ENCODE peak calls at places on chromosomes 16 and 17, in four cellular contexts. E, A, P and H are unnamed samples.

GRCh38 chr17:50151937-50152547 is 1.6 kb upstream of the PPP1R9B start:
- DNase-seq in E (peak; percentile 82), A (peak; percentile 81), P (peak; percentile 93), H (peak; percentile 91)

GRCh38 chr17:73795730-73796129 is 151.5 kb upstream of the SDK2 start:
- DNase-seq in A (no peak), E (no peak), P (no peak), H (no peak)

GRCh38 chr17:73646409-73647305 is 2.4 kb upstream of the SDK2 start:
- DNase-seq in P (no peak), E (no peak), A (no peak), H (no peak)

GRCh38 chr17:13415877-13416416 is 185.8 kb downstream of the HS3ST3A1 start:
- DNase-seq in E (no peak), A (no peak), P (no peak), H (peak; percentile 14)

GRCh38 chr17:28871056-28871579 is 16.3 kb downstream of the ERAL1 start:
- DNase-seq in E (no peak), A (peak; percentile 27), P (peak; percentile 84), H (no peak)

GRCh38 chr17:2776589-2777241 is 19.5 kb upstream of the RAP1GAP2 start:
- DNase-seq in E (no peak), A (no peak), P (no peak), H (no peak)

GRCh38 chr16:46629331-46629843 is 8.2 kb upstream of the SHCBP1 start:
- DNase-seq in E (no peak), P (no peak), A (peak; percentile 36), H (no peak)

GRCh38 chr17:50026046-50026675 is 29.7 kb upstream of the ITGA3 start:
- DNase-seq in E (no peak), A (no peak), P (no peak), H (no peak)

GRCh38 chr17:15380447-15380846 is 39.0 kb upstream of the TEKT3 start:
- DNase-seq in E (no peak), P (no peak), A (no peak), H (no peak)

GRCh38 chr17:75927286-75927922 is 13.4 kb downstream of the FBF1 start:
- DNase-seq in E (no peak), A (no peak), P (no peak), H (peak; percentile 77)

GRCh38 chr17:30716461-30717289 is 107.8 kb downstream of the CRLF3 start:
- DNase-seq in A (no peak), P (peak; percentile 65), E (no peak), H (no peak)

GRCh38 chr16:24430937-24431760 is 108.2 kb upstream of the RBBP6 start:
- DNase-seq in E (no peak), P (no peak), A (no peak), H (no peak)

GRCh38 chr17:42016411-42016831 is 818 bp downstream of the DNAJC7 start:
- DNase-seq in A (peak; percentile 37), P (peak; percentile 70), E (no peak), H (no peak)

GRCh38 chr17:28950752-28951427 is 428 bp downstream of the PHF12 start:
- DNase-seq in P (no peak), A (no peak), E (no peak), H (peak; percentile 15)

GRCh38 chr17:12768267-12768666 is 21.0 kb upstream of the ARHGAP44 start:
- DNase-seq in A (no peak), E (no peak), P (no peak), H (no peak)

GRCh38 chr17:68576811-68577551 is 24.2 kb downstream of the FAM20A start:
- DNase-seq in A (no peak), E (no peak), P (no peak), H (no peak)

GRCh38 chr17:10059684-10060211 is 138.7 kb downstream of the GAS7 start:
- DNase-seq in P (no peak), A (no peak), E (no peak), H (no peak)

GRCh38 chr17:28346746-28347246 is 10.5 kb downstream of the POLDIP2 start:
- DNase-seq in E (no peak), P (no peak), A (peak; percentile 90), H (no peak)

GRCh38 chr17:39181303-39181702 is 15.3 kb upstream of the ARL5C start:
- DNase-seq in P (no peak), E (no peak), A (no peak), H (no peak)

GRCh38 chr17:29151567-29151966 is 28.6 kb downstream of the MYO18A start:
- DNase-seq in E (no peak), P (no peak), A (no peak), H (no peak)

GRCh38 chr16:69600202-69600601 is 34.4 kb downstream of the NFAT5 start:
- DNase-seq in A (no peak), E (no peak), P (no peak), H (no peak)

GRCh38 chr17:18950944-18951905 is 740 bp upstream of the SLC5A10 start:
- DNase-seq in A (no peak), E (no peak), P (peak; percentile 39), H (no peak)

GRCh38 chr16:3140603-3141427 is 6.0 kb downstream of the ZNF213 start:
- DNase-seq in E (peak; percentile 83), P (no peak), A (no peak), H (no peak)

GRCh38 chr17:40179923-40180659 is 2.8 kb downstream of the RAPGEFL1 start:
- DNase-seq in A (no peak), E (no peak), P (no peak), H (no peak)

GRCh38 chr16:11401161-11402050 is 56.1 kb downstream of the RMI2 start:
- DNase-seq in P (peak; percentile 69), E (peak; percentile 85), A (no peak), H (no peak)

GRCh38 chr17:42553866-42554249 is 1.1 kb downstream of the HSD17B1 start:
- DNase-seq in A (no peak), P (peak; percentile 84), E (peak; percentile 81), H (no peak)

GRCh38 chr16:30748634-30749445 is 615 bp downstream of the PHKG2 start:
- DNase-seq in A (peak; percentile 21), P (peak; percentile 89), E (peak; percentile 87), H (no peak)

GRCh38 chr17:35086931-35087573 is 23.5 kb upstream of the RFFL start:
- DNase-seq in P (no peak), E (no peak), A (no peak), H (no peak)

DNA sequence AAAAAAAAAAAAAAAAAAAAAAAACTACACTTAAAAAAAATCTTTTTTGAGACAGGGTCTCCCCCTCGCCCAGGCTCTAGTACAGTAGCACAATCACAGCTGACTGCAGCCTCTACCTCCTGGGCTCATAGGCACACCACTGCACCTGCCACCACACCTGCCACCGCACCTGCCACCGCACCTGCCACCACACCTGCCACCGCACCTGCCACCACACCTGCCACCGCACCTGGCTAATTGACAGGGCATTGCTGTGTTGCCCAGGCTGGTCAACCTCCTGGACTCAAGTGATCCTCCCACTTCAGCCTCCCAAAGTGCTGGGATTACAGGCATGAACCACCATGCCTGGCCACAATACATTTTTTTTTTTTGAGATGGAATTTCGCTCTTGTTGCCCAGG is 17.6 kb upstream of the WDR45B start:
- DNase-seq in A (no peak), P (no peak), E (no peak), H (no peak)
- TF ChIP-seq POLR2AphosphoS5 in A (no peak), P (no peak), E (no peak), H (no peak)

GRCh38 chr17:871731-872517 is 89.8 kb downstream of the MRM3 start:
- DNase-seq in A (no peak), E (no peak), P (no peak), H (no peak)
- TF ChIP-seq POLR2AphosphoS5 in A (no peak), E (no peak), P (no peak), H (no peak)

DNA sequence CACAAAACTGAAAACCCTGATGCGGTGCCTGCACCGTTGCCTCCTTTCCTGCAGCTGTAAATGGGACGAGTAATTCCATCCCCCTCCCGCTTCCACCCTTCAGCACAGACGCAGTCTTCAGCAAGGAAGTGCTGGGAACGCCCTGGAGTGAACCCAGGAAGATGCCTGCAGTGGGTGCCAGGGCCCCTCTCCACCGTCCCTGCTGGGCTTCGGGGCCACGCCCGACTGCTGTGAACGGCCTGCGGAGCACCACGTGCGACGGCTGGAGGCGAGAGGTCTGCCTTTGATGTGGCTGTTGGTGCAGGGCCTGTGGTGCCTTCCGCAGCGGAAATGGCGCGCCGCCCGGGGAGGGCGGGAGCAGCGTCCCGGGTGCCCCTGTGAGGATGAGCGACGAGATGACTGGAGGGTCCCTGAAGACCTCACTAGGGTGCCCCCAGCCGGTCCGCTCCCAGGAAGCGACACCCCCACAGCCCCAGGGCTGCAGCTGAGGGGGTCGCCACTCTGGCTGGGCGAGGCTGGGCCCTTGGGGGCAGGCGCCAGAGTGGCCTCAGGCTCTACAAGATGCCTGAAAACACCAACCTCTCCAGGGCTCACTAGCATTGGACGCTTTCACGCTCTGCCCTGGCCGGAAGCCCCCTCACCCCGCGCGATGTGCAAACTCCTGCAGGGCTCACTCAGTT is 749 bp upstream of the MC1R start:
- DNase-seq in P (peak; percentile 94), E (peak; percentile 95), A (peak; percentile 47), H (peak; percentile 43)
- TF ChIP-seq POLR2AphosphoS5 in P (peak; percentile 92), E (peak; percentile 87), A (peak; percentile 61), H (peak; percentile 55)

DNA sequence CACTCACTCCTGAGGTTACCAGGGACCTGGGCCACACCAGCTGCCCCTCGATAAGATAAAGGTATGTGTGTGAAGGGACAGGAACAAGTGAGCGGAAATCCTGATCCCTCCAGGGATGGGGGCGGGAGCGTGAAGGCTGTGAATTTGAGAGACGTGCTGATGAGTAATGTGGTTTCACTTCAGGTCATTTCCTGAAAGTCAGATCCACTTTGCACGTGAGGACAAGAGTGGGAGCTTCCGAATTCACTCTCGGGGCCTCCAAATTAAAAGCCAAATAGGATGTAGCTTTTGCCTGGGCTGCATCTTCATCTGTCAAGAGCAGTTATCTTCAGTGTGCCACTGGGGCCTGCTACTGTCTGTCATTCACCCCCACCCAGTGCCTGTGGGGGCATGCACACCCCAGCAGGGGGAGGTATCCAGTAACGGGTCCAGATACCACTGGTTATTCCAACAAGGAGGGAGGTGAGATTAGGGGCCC is 87.4 kb upstream of the LHX1 start:
- DNase-seq in E (no peak), P (no peak), A (peak; percentile 59), H (no peak)
- TF ChIP-seq POLR2AphosphoS5 in E (no peak), P (no peak), A (peak; percentile 86), H (no peak)

GRCh38 chr17:48618366-48618896 is 3.3 kb upstream of the HOXB8 start:
- DNase-seq in P (peak; percentile 96), A (peak; percentile 83), E (peak; percentile 93), H (peak; percentile 87)
- TF ChIP-seq POLR2AphosphoS5 in P (peak; percentile 63), A (no peak), E (no peak), H (peak; percentile 91)

DNA sequence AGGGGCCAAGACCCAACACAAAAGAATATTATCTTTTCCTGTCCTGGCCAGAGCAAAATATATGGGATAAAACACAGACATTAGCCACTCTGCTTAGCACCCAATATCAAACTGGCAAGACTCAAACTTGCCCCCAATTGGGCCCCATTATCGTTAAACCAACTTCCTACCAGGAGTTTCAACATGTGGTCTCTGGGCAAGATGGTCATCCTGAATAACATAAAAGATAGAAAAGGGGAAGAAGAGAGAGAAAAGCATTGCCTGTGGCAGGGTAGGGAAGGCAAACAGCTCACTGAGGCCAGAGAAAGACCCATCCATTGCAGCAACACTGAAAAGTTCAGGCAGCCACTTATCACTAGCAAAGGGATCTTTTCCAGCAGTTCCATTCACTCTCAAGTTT is 502.1 kb downstream of the KIF2B start:
- DNase-seq in P (no peak), A (no peak), E (no peak), H (no peak)
- TF ChIP-seq POLR2AphosphoS5 in P (no peak), A (no peak), E (no peak), H (no peak)